ENCODE peak calls at places on chromosomes 7 and 10, in nine cellular contexts. O, M, N, U, W, A, V, E and K are unnamed samples.

GRCh38 chr10:19750972-19751371 is 65.3 kb upstream of the PLXDC2 start:
- DNase-seq in M (no peak), W (no peak), O (no peak), N (no peak), U (no peak), E (no peak), V (no peak), A (no peak), K (no peak)

GRCh38 chr10:70584366-70584765 is 18.2 kb downstream of the PRF1 start:
- DNase-seq in M (no peak), O (no peak), A (no peak), E (no peak), V (no peak), W (no peak), N (no peak), U (no peak), K (no peak)

GRCh38 chr10:110859947-110860376 is 11.8 kb upstream of the PDCD4 start:
- DNase-seq in N (peak; percentile 90), W (no peak), E (peak; percentile 94), O (peak; percentile 34), V (no peak), U (no peak), M (no peak), A (peak; percentile 70), K (no peak)

GRCh38 chr7:155973451-155973997 is 161.3 kb upstream of the SHH start:
- DNase-seq in E (no peak), M (no peak), W (no peak), V (no peak), A (no peak), U (no peak), N (no peak), O (no peak), K (no peak)

GRCh38 chr7:41046221-41046761 is 656.6 kb downstream of the INHBA start:
- DNase-seq in N (no peak), U (no peak), M (no peak), A (no peak), E (peak; percentile 62), V (no peak), O (peak; percentile 81), W (no peak), K (no peak)

GRCh38 chr10:33341638-33342037 is 7.2 kb upstream of the NRP1 start:
- DNase-seq in V (no peak), A (peak; percentile 39), M (no peak), O (peak; percentile 58), U (no peak), W (no peak), N (peak; percentile 22), E (no peak), K (no peak)

GRCh38 chr7:88111136-88111748 is 108.6 kb downstream of the SRI start:
- DNase-seq in E (peak; percentile 47), M (no peak), W (no peak), V (peak; percentile 60), A (peak; percentile 36), N (peak; percentile 35), U (no peak), O (peak; percentile 46), K (no peak)

GRCh38 chr7:20238754-20239324 is 21.7 kb upstream of the MACC1 start:
- DNase-seq in V (no peak), O (peak; percentile 73), U (peak; percentile 59), E (no peak), A (no peak), W (peak; percentile 43), N (no peak), M (no peak), K (no peak)

GRCh38 chr10:89091501-89091900 is 100.9 kb downstream of the FAS start:
- DNase-seq in A (no peak), O (peak; percentile 24), N (no peak), W (no peak), U (no peak), V (no peak), M (no peak), E (peak; percentile 24), K (no peak)

GRCh38 chr10:71697938-71698709 is 21.5 kb downstream of the C10orf105 start:
- DNase-seq in O (no peak), V (no peak), N (no peak), U (no peak), M (no peak), W (no peak), E (no peak), A (no peak), K (no peak)